ENCODE peak calls at places on chromosome 17, in nine cellular contexts. O, H, U, B, M, E, K, S and N are unnamed samples.

GRCh38 chr17:58318065-58318481 is 10.5 kb downstream of the TSPOAP1 start:
- DNase-seq in O (no peak), H (no peak), U (no peak), B (no peak), M (no peak), E (peak), K (no peak), S (no peak), N (no peak)

GRCh38 chr17:62008294-62008693 is 56.8 kb downstream of the MED13 start:
- DNase-seq in O (no peak), H (no peak), U (no peak), B (no peak), M (no peak), E (no peak), K (no peak), S (no peak), N (no peak)

GRCh38 chr17:49031965-49032928 is 35.1 kb downstream of the IGF2BP1 start:
- DNase-seq in O (peak), H (peak), U (peak), B (peak), M (peak), E (peak), K (no peak), S (peak), N (peak)

GRCh38 chr17:4596636-4597380 is 12.5 kb downstream of the SMTNL2 start:
- DNase-seq in O (no peak), H (no peak), U (no peak), B (no peak), M (no peak), E (no peak), K (no peak), S (no peak), N (no peak)

GRCh38 chr17:35387496-35387895 is 14.1 kb upstream of the SLFN11 start:
- DNase-seq in O (no peak), H (no peak), U (no peak), B (no peak), M (no peak), E (no peak), K (no peak), S (no peak), N (no peak)

GRCh38 chr17:8707232-8707590 is 37.4 kb downstream of the CCDC42 start:
- DNase-seq in O (no peak), H (no peak), U (no peak), B (no peak), M (no peak), E (no peak), K (no peak), S (no peak), N (no peak)

GRCh38 chr17:48832491-48832890 is 1.7 kb downstream of the CALCOCO2 start:
- DNase-seq in O (no peak), H (no peak), U (no peak), B (no peak), M (no peak), E (no peak), K (no peak), S (no peak), N (no peak)

GRCh38 chr17:40862985-40863733 is 3.9 kb downstream of the KRT12 start:
- DNase-seq in O (no peak), H (no peak), U (no peak), B (no peak), M (no peak), E (peak), K (no peak), S (no peak), N (no peak)

GRCh38 chr17:44269795-44270320 is 1.9 kb upstream of the SLC4A1 start:
- DNase-seq in O (no peak), H (no peak), U (no peak), B (no peak), M (no peak), E (no peak), K (no peak), S (no peak), N (no peak)

GRCh38 chr17:68909066-68909465 is 46.1 kb downstream of the ABCA8 start:
- DNase-seq in O (peak), H (peak), U (peak), B (no peak), M (peak), E (no peak), K (no peak), S (peak), N (peak)

GRCh38 chr17:74380086-74380958 is 13.0 kb downstream of the GPR142 start:
- DNase-seq in O (no peak), H (no peak), U (no peak), B (no peak), M (no peak), E (no peak), K (no peak), S (peak), N (no peak)

GRCh38 chr17:61267847-61268246 is 131.8 kb upstream of the TBX2 start:
- DNase-seq in O (no peak), H (no peak), U (no peak), B (no peak), M (no peak), E (no peak), K (no peak), S (no peak), N (no peak)

GRCh38 chr17:28381141-28381825 is 9.8 kb downstream of the SARM1 start:
- DNase-seq in O (no peak), H (no peak), U (no peak), B (no peak), M (no peak), E (peak), K (no peak), S (no peak), N (no peak)

GRCh38 chr17:50665838-50666237 is 31.2 kb downstream of the ABCC3 start:
- DNase-seq in O (no peak), H (no peak), U (no peak), B (no peak), M (no peak), E (no peak), K (no peak), S (no peak), N (no peak)

GRCh38 chr17:58231644-58232043 is 6.7 kb upstream of the LPO start:
- DNase-seq in O (peak), H (no peak), U (peak), B (no peak), M (peak), E (no peak), K (no peak), S (no peak), N (no peak)

GRCh38 chr17:63954402-63955063 is 18.2 kb downstream of the SCN4A start:
- DNase-seq in O (no peak), H (no peak), U (no peak), B (peak), M (no peak), E (peak), K (no peak), S (no peak), N (no peak)

GRCh38 chr17:43816336-43817320 is 16.3 kb downstream of the MPP3 start:
- DNase-seq in O (no peak), H (no peak), U (no peak), B (no peak), M (no peak), E (no peak), K (no peak), S (no peak), N (no peak)

GRCh38 chr17:2685696-2686095 is 25.9 kb downstream of the CLUH start:
- DNase-seq in O (no peak), H (no peak), U (no peak), B (no peak), M (no peak), E (no peak), K (no peak), S (no peak), N (no peak)

GRCh38 chr17:20246692-20247091 is 220.6 kb downstream of the LGALS9B start:
- DNase-seq in O (no peak), H (no peak), U (no peak), B (no peak), M (no peak), E (no peak), K (no peak), S (no peak), N (no peak)

GRCh38 chr17:56144205-56144604 is 9.1 kb upstream of the ANKFN1 start:
- DNase-seq in O (no peak), H (no peak), U (no peak), B (peak), M (no peak), E (no peak), K (no peak), S (no peak), N (no peak)

GRCh38 chr17:68228817-68229570 is 18.8 kb upstream of the AMZ2 start:
- DNase-seq in O (no peak), H (no peak), U (no peak), B (no peak), M (no peak), E (no peak), K (no peak), S (no peak), N (no peak)

GRCh38 chr17:74865504-74866197 is 6.0 kb upstream of the GRIN2C start:
- DNase-seq in O (no peak), H (no peak), U (no peak), B (no peak), M (no peak), E (no peak), K (no peak), S (no peak), N (no peak)

GRCh38 chr17:78117027-78117981 is 11.3 kb downstream of the TMC6 start:
- DNase-seq in O (no peak), H (no peak), U (no peak), B (peak), M (no peak), E (no peak), K (no peak), S (no peak), N (no peak)

GRCh38 chr17:10471853-10472252 is 2.5 kb upstream of the MYH4 start:
- DNase-seq in O (peak), H (no peak), U (no peak), B (no peak), M (no peak), E (no peak), K (no peak), S (peak), N (no peak)

GRCh38 chr17:10875411-10875810 is 37.5 kb upstream of the PIRT start:
- DNase-seq in O (no peak), H (no peak), U (no peak), B (no peak), M (no peak), E (peak), K (peak), S (no peak), N (no peak)

GRCh38 chr17:57121308-57122042 is 36.4 kb downstream of the AKAP1 start:
- DNase-seq in O (peak), H (peak), U (peak), B (peak), M (no peak), E (no peak), K (peak), S (no peak), N (peak)

GRCh38 chr17:10879110-10879509 is 41.2 kb upstream of the PIRT start:
- DNase-seq in O (no peak), H (no peak), U (no peak), B (no peak), M (no peak), E (no peak), K (peak), S (no peak), N (no peak)

GRCh38 chr17:69579961-69580677 is 165.6 kb downstream of the MAP2K6 start:
- DNase-seq in O (no peak), H (no peak), U (no peak), B (no peak), M (no peak), E (no peak), K (no peak), S (no peak), N (no peak)

GRCh38 chr17:4007346-4008081 is 43.3 kb upstream of the ATP2A3 start:
- DNase-seq in O (no peak), H (no peak), U (no peak), B (no peak), M (no peak), E (no peak), K (no peak), S (no peak), N (no peak)

GRCh38 chr17:41695134-41695661 is 6.5 kb downstream of the EIF1 start:
- DNase-seq in O (peak), H (no peak), U (no peak), B (no peak), M (no peak), E (no peak), K (no peak), S (no peak), N (no peak)

GRCh38 chr17:60231234-60231633 is 81.5 kb downstream of the CA4 start:
- DNase-seq in O (peak), H (no peak), U (no peak), B (peak), M (no peak), E (no peak), K (no peak), S (peak), N (peak)

GRCh38 chr17:57758654-57759053 is 13.6 kb upstream of the CCDC182 start:
- DNase-seq in O (no peak), H (no peak), U (no peak), B (no peak), M (no peak), E (no peak), K (no peak), S (no peak), N (no peak)

GRCh38 chr17:7233701-7234099 is 617 bp downstream of the DVL2 start:
- DNase-seq in O (no peak), H (no peak), U (peak), B (no peak), M (no peak), E (no peak), K (no peak), S (no peak), N (no peak)

GRCh38 chr17:35981246-35981645 is at the start of gene CCL16:
- DNase-seq in O (no peak), H (no peak), U (no peak), B (no peak), M (no peak), E (no peak), K (no peak), S (no peak), N (no peak)